ENCODE peak calls at places on chromosomes 7 and 10, in nine cellular contexts. O is GM12892, L is non-pigmented ciliary epithelial cell, W is EL, E is endothelial cell, U is HS-5, B is mesendoderm, M is neural progenitor cell, S is A549. Y is an unnamed sample.

GRCh38 chr7:26180792-26181198 is 19.8 kb downstream of the HNRNPA2B1 start:
- DNase-seq in U (no peak), W (no peak), B (no peak), S (no peak), O (no peak), E (no peak), M (no peak), L (no peak), Y (no peak)

GRCh38 chr7:75572396-75572795 is 80.3 kb downstream of the SPDYE5 start:
- DNase-seq in U (no peak), L (no peak), M (no peak), S (no peak), E (no peak), B (no peak), W (no peak), O (no peak), Y (no peak)

GRCh38 chr7:27174077-27175004 is at the start of gene HOXA10:
- DNase-seq in E (no peak), W (peak), L (no peak), U (no peak), O (no peak), B (no peak), S (no peak), M (no peak), Y (peak)

GRCh38 chr10:26222563-26222962 is 6.0 kb downstream of the GAD2 start:
- DNase-seq in S (no peak), B (peak), U (no peak), M (no peak), O (no peak), E (no peak), W (no peak), L (no peak), Y (no peak)

GRCh38 chr7:84058311-84059076 is 136.1 kb downstream of the SEMA3A start:
- DNase-seq in S (peak), W (peak), M (no peak), E (no peak), U (no peak), B (no peak), O (no peak), L (peak), Y (no peak)

GRCh38 chr10:28935061-28935460 is 257.7 kb downstream of the BAMBI start:
- DNase-seq in W (no peak), S (no peak), U (no peak), E (no peak), M (no peak), O (no peak), B (no peak), L (no peak), Y (no peak)

GRCh38 chr10:102540023-102540422 is 36.3 kb downstream of the SUFU start:
- DNase-seq in E (no peak), U (no peak), W (peak), L (no peak), S (peak), O (no peak), B (no peak), M (no peak), Y (no peak)

GRCh38 chr7:101277155-101277554 is 32.3 kb upstream of the FIS1 start:
- DNase-seq in O (no peak), L (no peak), U (no peak), W (no peak), B (no peak), E (no peak), S (no peak), M (no peak), Y (no peak)

GRCh38 chr7:46559194-46559576 is 638.1 kb upstream of the IGFBP3 start:
- DNase-seq in S (peak), U (no peak), E (no peak), L (no peak), O (no peak), W (peak), M (no peak), B (no peak), Y (no peak)

GRCh38 chr10:104117839-104118323 is 4.1 kb upstream of the SFR1 start:
- DNase-seq in O (no peak), S (peak), E (no peak), U (no peak), M (no peak), W (peak), L (no peak), B (no peak), Y (no peak)

GRCh38 chr7:157523371-157523765 is 186.6 kb downstream of the DNAJB6 start:
- DNase-seq in L (no peak), S (no peak), U (no peak), M (no peak), O (no peak), E (no peak), W (no peak), B (no peak), Y (no peak)

GRCh38 chr10:24299587-24300258 is 90.8 kb downstream of the KIAA1217 start:
- DNase-seq in M (no peak), E (no peak), L (peak), W (peak), S (no peak), O (no peak), U (peak), B (no peak), Y (no peak)

GRCh38 chr7:151876112-151876898 is 610 bp downstream of the PRKAG2 start:
- DNase-seq in L (no peak), U (no peak), M (peak), W (peak), B (peak), S (peak), E (peak), O (no peak), Y (peak)

GRCh38 chr10:99784025-99784730 is 1.7 kb downstream of the ABCC2 start:
- DNase-seq in S (peak), M (no peak), L (peak), O (no peak), B (no peak), W (peak), E (no peak), U (no peak), Y (no peak)

GRCh38 chr10:3486346-3487065 is 298.5 kb downstream of the KLF6 start:
- DNase-seq in U (no peak), S (peak), E (peak), M (peak), B (peak), W (peak), O (no peak), L (no peak), Y (no peak)

GRCh38 chr10:30786131-30786530 is 156.6 kb upstream of the LYZL2 start:
- DNase-seq in L (no peak), B (no peak), S (no peak), E (no peak), M (no peak), W (peak), O (no peak), U (no peak), Y (no peak)

GRCh38 chr10:118721005-118721876 is 33.5 kb downstream of the CACUL1 start:
- DNase-seq in B (peak), W (peak), S (peak), E (peak), O (no peak), M (peak), L (no peak), U (peak), Y (no peak)

GRCh38 chr10:120103957-120104560 is 211.5 kb downstream of the SEC23IP start:
- DNase-seq in O (no peak), B (peak), W (no peak), U (no peak), L (no peak), S (no peak), M (no peak), E (no peak), Y (no peak)

GRCh38 chr10:61899997-61900828 is 1.3 kb upstream of the ARID5B start:
- DNase-seq in U (no peak), L (no peak), W (peak), B (no peak), S (peak), E (peak), M (peak), O (peak), Y (peak)

GRCh38 chr7:14184292-14184864 is 194.9 kb upstream of the ETV1 start:
- DNase-seq in M (peak), O (no peak), U (no peak), S (no peak), W (no peak), B (no peak), E (no peak), L (no peak), Y (no peak)

GRCh38 chr7:155462163-155462735 is 4.3 kb downstream of the EN2 start:
- DNase-seq in E (no peak), B (no peak), O (no peak), L (no peak), M (no peak), U (no peak), S (no peak), W (no peak), Y (no peak)

GRCh38 chr10:118725784-118726507 is 28.8 kb downstream of the CACUL1 start:
- DNase-seq in W (peak), E (no peak), B (no peak), S (no peak), U (no peak), L (no peak), O (no peak), M (no peak), Y (no peak)

GRCh38 chr10:101028446-101029244 is 2.3 kb downstream of the PDZD7 start:
- DNase-seq in S (no peak), U (no peak), W (no peak), L (no peak), M (no peak), O (no peak), B (no peak), E (no peak), Y (no peak)

GRCh38 chr7:132576723-132577089 is 436 bp upstream of the PLXNA4 start:
- DNase-seq in B (no peak), W (no peak), M (peak), E (no peak), L (no peak), S (no peak), O (peak), U (no peak), Y (no peak)

GRCh38 chr10:21516270-21517131 is 9.0 kb downstream of the SKIDA1 start:
- DNase-seq in S (peak), L (no peak), B (peak), O (no peak), E (peak), M (peak), W (peak), U (no peak), Y (peak)

GRCh38 chr10:104417629-104418292 is 64.1 kb downstream of the CFAP58 start:
- DNase-seq in L (no peak), S (no peak), B (no peak), O (no peak), E (no peak), W (no peak), U (no peak), M (no peak), Y (no peak)

GRCh38 chr7:36565792-36566356 is 158.4 kb downstream of the AOAH start:
- DNase-seq in B (no peak), U (no peak), M (no peak), L (no peak), S (no peak), W (no peak), O (no peak), E (no peak), Y (no peak)

GRCh38 chr10:127453706-127454105 is 95.4 kb upstream of the NPS start:
- DNase-seq in W (no peak), U (no peak), O (no peak), L (no peak), E (no peak), S (no peak), M (no peak), B (no peak), Y (no peak)

GRCh38 chr10:60810437-60811182 is 32.3 kb downstream of the CDK1 start:
- DNase-seq in E (no peak), B (no peak), U (no peak), M (no peak), W (no peak), S (peak), L (no peak), O (no peak), Y (no peak)

GRCh38 chr10:82206831-82207230 is 331.8 kb downstream of the NRG3 start:
- DNase-seq in W (no peak), S (no peak), M (no peak), O (no peak), U (no peak), L (peak), E (no peak), B (no peak), Y (no peak)

GRCh38 chr7:122415510-122415909 is 111.0 kb upstream of the FEZF1 start:
- DNase-seq in O (no peak), W (no peak), E (no peak), S (no peak), B (no peak), M (no peak), U (no peak), L (no peak), Y (no peak)

GRCh38 chr10:22152403-22152802 is 65.4 kb downstream of the EBLN1 start:
- DNase-seq in S (no peak), E (no peak), L (no peak), W (no peak), O (no peak), U (no peak), M (no peak), B (no peak), Y (no peak)

GRCh38 chr7:44473295-44473694 is 17.2 kb downstream of the NUDCD3 start:
- DNase-seq in U (peak), W (peak), B (no peak), S (peak), E (no peak), O (no peak), M (no peak), L (no peak), Y (no peak)

GRCh38 chr10:17768957-17769356 is 17.0 kb downstream of the TMEM236 start:
- DNase-seq in E (no peak), W (peak), O (no peak), B (peak), U (no peak), S (peak), L (no peak), M (no peak), Y (no peak)

GRCh38 chr7:104005197-104005596 is 15.7 kb upstream of the RELN start:
- DNase-seq in L (peak), O (no peak), U (no peak), W (peak), B (no peak), S (no peak), E (no peak), M (no peak), Y (no peak)

GRCh38 chr10:92822060-92822634 is 26.2 kb upstream of the EXOC6 start:
- DNase-seq in O (no peak), S (peak), L (peak), E (no peak), M (no peak), W (peak), U (peak), B (no peak), Y (no peak)

GRCh38 chr7:2834748-2835441 is 9.2 kb downstream of the GNA12 start:
- DNase-seq in W (no peak), E (no peak), B (no peak), M (no peak), O (no peak), U (no peak), S (no peak), L (no peak), Y (no peak)

GRCh38 chr7:156065400-156065799 is 253.1 kb upstream of the SHH start:
- DNase-seq in B (no peak), U (no peak), M (no peak), S (no peak), W (no peak), E (no peak), L (no peak), O (no peak), Y (no peak)

GRCh38 chr7:127715901-127716300 is 63.9 kb downstream of the SND1 start:
- DNase-seq in U (no peak), S (no peak), E (no peak), L (no peak), O (no peak), M (no peak), W (no peak), B (no peak), Y (no peak)

Y was measured in left ventricle myocardium inferior.